ENCODE peak calls at places on chromosome 18, in six cellular contexts. One of them, this sample, is unnamed.

GRCh38 chr18:48167901-48168300 is 237.4 kb upstream of the SMAD2 start:
- DNase-seq in mammary epithelial cell: no peak
- DNase-seq in stomach: peak
- DNase-seq in lung: no peak
- DNase-seq in SK-N-SH: no peak
- DNase-seq in body of pancreas: peak
- DNase-seq in this sample: no peak

GRCh38 chr18:26091047-26091630 is 726 bp upstream of the SS18 start:
- DNase-seq in body of pancreas: peak
- DNase-seq in mammary epithelial cell: no peak
- DNase-seq in lung: no peak
- DNase-seq in SK-N-SH: no peak
- DNase-seq in stomach: peak
- DNase-seq in this sample: no peak

GRCh38 chr18:26185267-26185666 is 41.0 kb upstream of the TAF4B start:
- DNase-seq in SK-N-SH: no peak
- DNase-seq in mammary epithelial cell: no peak
- DNase-seq in body of pancreas: no peak
- DNase-seq in stomach: no peak
- DNase-seq in lung: no peak
- DNase-seq in this sample: peak

GRCh38 chr18:41466436-41467160 is 488.4 kb upstream of the PIK3C3 start:
- DNase-seq in body of pancreas: no peak
- DNase-seq in stomach: no peak
- DNase-seq in mammary epithelial cell: no peak
- DNase-seq in lung: no peak
- DNase-seq in SK-N-SH: no peak
- DNase-seq in this sample: peak

GRCh38 chr18:39976771-39977170 is 1978.3 kb upstream of the PIK3C3 start:
- DNase-seq in stomach: no peak
- DNase-seq in lung: no peak
- DNase-seq in body of pancreas: no peak
- DNase-seq in mammary epithelial cell: no peak
- DNase-seq in SK-N-SH: no peak
- DNase-seq in this sample: no peak

GRCh38 chr18:67581178-67581577 is 64.7 kb upstream of the DSEL start:
- DNase-seq in mammary epithelial cell: no peak
- DNase-seq in stomach: no peak
- DNase-seq in SK-N-SH: no peak
- DNase-seq in lung: no peak
- DNase-seq in body of pancreas: no peak
- DNase-seq in this sample: no peak

GRCh38 chr18:45854036-45854586 is 28.6 kb downstream of the SIGLEC15 start:
- DNase-seq in body of pancreas: no peak
- DNase-seq in SK-N-SH: no peak
- DNase-seq in mammary epithelial cell: no peak
- DNase-seq in stomach: no peak
- DNase-seq in lung: no peak
- DNase-seq in this sample: no peak

GRCh38 chr18:47283476-47283875 is 32.0 kb upstream of the SKOR2 start:
- DNase-seq in mammary epithelial cell: no peak
- DNase-seq in stomach: no peak
- DNase-seq in lung: no peak
- DNase-seq in SK-N-SH: peak
- DNase-seq in body of pancreas: no peak
- DNase-seq in this sample: peak

GRCh38 chr18:23864620-23865019 is 149.9 kb upstream of the TTC39C start:
- DNase-seq in SK-N-SH: no peak
- DNase-seq in stomach: no peak
- DNase-seq in lung: no peak
- DNase-seq in body of pancreas: no peak
- DNase-seq in mammary epithelial cell: no peak
- DNase-seq in this sample: no peak

GRCh38 chr18:25827961-25828561 is 262.4 kb downstream of the SS18 start:
- DNase-seq in mammary epithelial cell: no peak
- DNase-seq in stomach: no peak
- DNase-seq in SK-N-SH: peak
- DNase-seq in body of pancreas: no peak
- DNase-seq in lung: no peak
- DNase-seq in this sample: no peak

GRCh38 chr18:45666520-45666919 is 51.2 kb downstream of the SLC14A2 start:
- DNase-seq in mammary epithelial cell: no peak
- DNase-seq in SK-N-SH: peak
- DNase-seq in lung: no peak
- DNase-seq in body of pancreas: no peak
- DNase-seq in stomach: no peak
- DNase-seq in this sample: no peak

GRCh38 chr18:75070235-75070624 is 138.7 kb downstream of the PTGR3 start:
- DNase-seq in SK-N-SH: no peak
- DNase-seq in body of pancreas: no peak
- DNase-seq in stomach: no peak
- DNase-seq in lung: no peak
- DNase-seq in mammary epithelial cell: no peak
- DNase-seq in this sample: no peak

GRCh38 chr18:13420969-13421686 is 202.6 kb downstream of the LDLRAD4 start:
- DNase-seq in lung: no peak
- DNase-seq in mammary epithelial cell: no peak
- DNase-seq in body of pancreas: no peak
- DNase-seq in SK-N-SH: no peak
- DNase-seq in stomach: no peak
- DNase-seq in this sample: no peak

GRCh38 chr18:21914739-21915319 is 174.2 kb downstream of the MIB1 start:
- DNase-seq in lung: no peak
- DNase-seq in mammary epithelial cell: peak
- DNase-seq in stomach: no peak
- DNase-seq in body of pancreas: peak
- DNase-seq in SK-N-SH: peak
- DNase-seq in this sample: peak

GRCh38 chr18:12335503-12335902 is 27.5 kb downstream of the TUBB6 start:
- DNase-seq in stomach: no peak
- DNase-seq in SK-N-SH: no peak
- DNase-seq in mammary epithelial cell: no peak
- DNase-seq in body of pancreas: no peak
- DNase-seq in lung: no peak
- DNase-seq in this sample: no peak

GRCh38 chr18:12334280-12335262 is 26.5 kb downstream of the TUBB6 start:
- DNase-seq in body of pancreas: no peak
- DNase-seq in stomach: no peak
- DNase-seq in mammary epithelial cell: no peak
- DNase-seq in SK-N-SH: no peak
- DNase-seq in lung: no peak
- DNase-seq in this sample: no peak

GRCh38 chr18:12338382-12338781 is 30.3 kb downstream of the TUBB6 start:
- DNase-seq in mammary epithelial cell: no peak
- DNase-seq in stomach: no peak
- DNase-seq in lung: no peak
- DNase-seq in body of pancreas: no peak
- DNase-seq in SK-N-SH: no peak
- DNase-seq in this sample: no peak

GRCh38 chr18:12336251-12336650 is 28.2 kb downstream of the TUBB6 start:
- DNase-seq in SK-N-SH: no peak
- DNase-seq in stomach: no peak
- DNase-seq in body of pancreas: no peak
- DNase-seq in lung: no peak
- DNase-seq in mammary epithelial cell: peak
- DNase-seq in this sample: peak

DNA sequence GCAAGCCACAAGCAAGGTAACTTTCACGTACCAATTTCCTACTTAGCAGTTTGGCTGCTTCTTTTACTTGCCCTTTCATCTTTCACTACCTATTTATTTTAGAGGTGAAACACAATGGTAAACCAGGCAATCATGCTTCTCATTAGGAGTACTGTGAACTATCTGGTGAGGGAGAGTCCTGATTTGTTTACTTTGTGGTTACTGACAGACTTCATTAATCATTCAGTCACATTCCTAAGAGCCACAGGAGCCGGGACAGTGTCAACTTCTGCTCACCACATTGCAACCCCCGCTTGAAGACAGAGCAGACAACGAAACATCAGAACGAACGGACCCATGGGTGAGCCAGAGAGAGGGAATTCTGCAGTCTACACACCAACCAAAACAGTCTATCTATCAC is 28.8 kb downstream of the TUBB6 start:
- DNase-seq in SK-N-SH: no peak
- DNase-seq in lung: no peak
- DNase-seq in stomach: no peak
- DNase-seq in mammary epithelial cell: peak
- DNase-seq in body of pancreas: no peak
- DNase-seq in this sample: peak
- H3K4me3 ChIP-seq in SK-N-SH: no peak
- H3K4me3 ChIP-seq in lung: no peak
- H3K4me3 ChIP-seq in stomach: no peak
- H3K4me3 ChIP-seq in mammary epithelial cell: no peak
- H3K4me3 ChIP-seq in body of pancreas: no peak
- H3K4me3 ChIP-seq in this sample: no peak

GRCh38 chr18:4454548-4455112 is 477 bp downstream of the DLGAP1 start:
- DNase-seq in SK-N-SH: peak
- DNase-seq in mammary epithelial cell: no peak
- DNase-seq in lung: no peak
- DNase-seq in body of pancreas: no peak
- DNase-seq in stomach: no peak
- DNase-seq in this sample: no peak

GRCh38 chr18:4450065-4450676 is 4.9 kb downstream of the DLGAP1 start:
- DNase-seq in lung: no peak
- DNase-seq in mammary epithelial cell: no peak
- DNase-seq in stomach: no peak
- DNase-seq in body of pancreas: no peak
- DNase-seq in SK-N-SH: no peak
- DNase-seq in this sample: no peak

GRCh38 chr18:4453712-4454547 is 1.2 kb downstream of the DLGAP1 start:
- DNase-seq in body of pancreas: no peak
- DNase-seq in SK-N-SH: peak
- DNase-seq in mammary epithelial cell: no peak
- DNase-seq in stomach: no peak
- DNase-seq in lung: no peak
- DNase-seq in this sample: no peak

DNA sequence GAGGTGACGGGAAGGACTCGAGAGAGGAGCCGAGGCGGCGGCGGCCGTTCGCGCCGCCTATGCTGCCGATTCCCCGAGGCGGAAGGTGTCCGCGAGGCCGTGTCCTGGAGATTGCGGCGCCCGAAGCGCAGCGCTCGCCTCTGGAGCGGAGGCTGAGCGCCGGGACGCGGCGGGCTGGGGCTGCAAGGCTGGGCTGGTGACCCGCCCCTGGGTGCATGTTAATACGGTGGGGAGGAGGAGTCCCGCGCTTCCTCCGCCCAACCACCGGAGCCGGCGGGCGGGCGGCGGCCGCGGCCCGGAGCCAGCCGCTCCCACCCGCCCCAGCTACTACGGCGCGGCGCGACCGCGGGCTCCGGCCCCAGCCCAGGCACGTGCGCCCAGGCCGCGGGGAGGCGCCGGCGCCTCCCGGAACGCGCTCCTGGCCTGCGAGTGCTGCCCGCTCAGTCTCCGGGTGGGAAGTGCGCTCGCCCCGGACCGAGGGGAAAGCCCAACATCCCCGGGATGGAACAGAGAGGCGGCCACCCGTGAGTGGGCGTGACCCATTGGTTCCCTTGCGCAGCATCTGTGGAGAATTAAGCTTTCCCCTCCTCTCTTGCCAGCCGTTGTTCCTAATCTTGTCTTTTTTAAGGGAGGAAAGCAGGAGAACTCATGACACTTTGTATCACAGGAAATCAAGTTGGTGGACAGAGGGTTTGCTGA is at the start of gene DLGAP1:
- DNase-seq in stomach: peak
- DNase-seq in body of pancreas: peak
- DNase-seq in SK-N-SH: peak
- DNase-seq in lung: peak
- DNase-seq in mammary epithelial cell: peak
- DNase-seq in this sample: peak
- H3K4me3 ChIP-seq in stomach: peak
- H3K4me3 ChIP-seq in body of pancreas: peak
- H3K4me3 ChIP-seq in SK-N-SH: peak
- H3K4me3 ChIP-seq in lung: peak
- H3K4me3 ChIP-seq in mammary epithelial cell: peak
- H3K4me3 ChIP-seq in this sample: peak

DNA sequence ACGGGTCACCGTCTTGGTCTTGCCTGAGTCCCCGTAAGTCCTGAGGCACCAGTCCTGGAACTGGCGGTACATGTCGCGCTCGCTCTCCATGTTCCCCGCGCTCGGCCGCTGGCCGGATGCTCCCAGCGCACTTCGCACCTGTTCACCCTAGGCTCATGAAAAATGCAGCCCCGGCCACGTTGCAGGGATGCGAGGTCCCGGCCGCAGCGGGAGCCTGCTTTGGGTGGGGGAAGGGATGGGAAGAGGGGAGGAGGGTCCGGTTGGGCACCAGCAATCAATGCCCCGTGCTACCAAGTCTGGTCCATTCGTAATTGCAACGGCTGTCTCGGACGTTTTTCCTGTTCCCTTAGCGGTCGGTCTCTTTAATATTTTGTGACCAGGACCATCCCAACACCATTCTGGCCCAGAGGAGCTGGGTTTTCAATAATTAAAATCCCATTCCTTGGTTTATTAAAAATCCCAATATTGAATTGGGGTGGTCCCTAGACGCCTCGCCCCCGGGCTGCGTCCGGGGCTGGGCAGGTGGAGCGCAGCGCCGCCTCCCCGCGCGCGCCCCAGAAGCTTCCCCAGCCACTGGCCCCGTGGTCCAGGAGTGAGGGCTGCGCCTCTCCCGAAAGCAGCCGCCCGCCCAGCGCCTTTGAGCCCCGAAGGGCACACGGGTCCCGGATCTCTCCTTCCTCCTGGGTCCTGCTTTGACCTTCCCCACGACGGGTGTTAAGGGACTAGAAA is 1.4 kb downstream of the NOL4 start:
- DNase-seq in lung: no peak
- DNase-seq in stomach: no peak
- DNase-seq in mammary epithelial cell: peak
- DNase-seq in body of pancreas: peak
- DNase-seq in SK-N-SH: peak
- DNase-seq in this sample: peak
- H3K4me3 ChIP-seq in lung: no peak
- H3K4me3 ChIP-seq in stomach: peak
- H3K4me3 ChIP-seq in mammary epithelial cell: no peak
- H3K4me3 ChIP-seq in body of pancreas: no peak
- H3K4me3 ChIP-seq in SK-N-SH: peak
- H3K4me3 ChIP-seq in this sample: no peak

GRCh38 chr18:27411911-27412310 is 226.8 kb upstream of the CHST9 start:
- DNase-seq in mammary epithelial cell: peak
- DNase-seq in body of pancreas: no peak
- DNase-seq in SK-N-SH: no peak
- DNase-seq in lung: no peak
- DNase-seq in stomach: no peak
- DNase-seq in this sample: peak

GRCh38 chr18:27415495-27415894 is 230.4 kb upstream of the CHST9 start:
- DNase-seq in body of pancreas: no peak
- DNase-seq in SK-N-SH: no peak
- DNase-seq in lung: no peak
- DNase-seq in stomach: no peak
- DNase-seq in mammary epithelial cell: no peak
- DNase-seq in this sample: no peak

GRCh38 chr18:27413495-27414401 is 228.6 kb upstream of the CHST9 start:
- DNase-seq in mammary epithelial cell: peak
- DNase-seq in stomach: no peak
- DNase-seq in lung: no peak
- DNase-seq in SK-N-SH: no peak
- DNase-seq in body of pancreas: no peak
- DNase-seq in this sample: peak

GRCh38 chr18:27414691-27415090 is 229.6 kb upstream of the CHST9 start:
- DNase-seq in lung: no peak
- DNase-seq in body of pancreas: no peak
- DNase-seq in SK-N-SH: no peak
- DNase-seq in mammary epithelial cell: no peak
- DNase-seq in stomach: no peak
- DNase-seq in this sample: no peak

GRCh38 chr18:27412551-27412950 is 227.4 kb upstream of the CHST9 start:
- DNase-seq in SK-N-SH: no peak
- DNase-seq in stomach: no peak
- DNase-seq in lung: no peak
- DNase-seq in body of pancreas: no peak
- DNase-seq in mammary epithelial cell: no peak
- DNase-seq in this sample: no peak
- H3K4me3 ChIP-seq in SK-N-SH: no peak
- H3K4me3 ChIP-seq in stomach: no peak
- H3K4me3 ChIP-seq in lung: no peak
- H3K4me3 ChIP-seq in body of pancreas: no peak
- H3K4me3 ChIP-seq in mammary epithelial cell: no peak
- H3K4me3 ChIP-seq in this sample: no peak

This sample was measured in epithelial cell of esophagus.